ENCODE peak calls at places on chromosomes 1 and 21, in four cellular contexts. D is HepG2, U is GM12878, B is K562. W is an unnamed sample.

GRCh38 chr1:106568161-106568560 is 488.3 kb upstream of the PRMT6 start:
- DNase-seq in D (no peak), U (no peak), B (no peak), W (no peak)

GRCh38 chr1:15722836-15723542 is 13.1 kb upstream of the SLC25A34 start:
- DNase-seq in D (no peak), U (no peak), B (no peak), W (no peak)

GRCh38 chr1:9292361-9293240 is at the start of gene SPSB1:
- DNase-seq in D (peak), U (no peak), B (peak), W (peak)

GRCh38 chr1:39525366-39526165 is 34.1 kb downstream of the BMP8A start:
- DNase-seq in D (no peak), U (peak), B (peak), W (no peak)

GRCh38 chr21:44972301-44972814 is 32.5 kb downstream of the SLX9 start:
- DNase-seq in D (no peak), U (no peak), B (no peak), W (no peak)

GRCh38 chr1:10585242-10585641 is 110.5 kb downstream of the PEX14 start:
- DNase-seq in D (no peak), U (no peak), B (no peak), W (no peak)

GRCh38 chr1:4305526-4306301 is 348.7 kb upstream of the AJAP1 start:
- DNase-seq in D (no peak), U (no peak), B (no peak), W (no peak)

GRCh38 chr1:76659171-76659940 is 207.9 kb upstream of the ST6GALNAC5 start:
- DNase-seq in D (no peak), U (no peak), B (no peak), W (no peak)

GRCh38 chr21:45026066-45026745 is 48.2 kb upstream of the ADARB1 start:
- DNase-seq in D (no peak), U (no peak), B (no peak), W (no peak)

GRCh38 chr21:23021481-23021880 is 2023.3 kb downstream of the NCAM2 start:
- DNase-seq in D (no peak), U (no peak), B (no peak), W (no peak)

GRCh38 chr21:35324372-35325220 is 275.5 kb upstream of the RUNX1 start:
- DNase-seq in D (no peak), U (no peak), B (no peak), W (no peak)

GRCh38 chr1:22139817-22140216 is 3.1 kb downstream of the WNT4 start:
- DNase-seq in D (no peak), U (no peak), B (no peak), W (no peak)

GRCh38 chr1:229593800-229594199 is 32.1 kb downstream of the TAF5L start:
- DNase-seq in D (no peak), U (no peak), B (no peak), W (no peak)

GRCh38 chr1:159949123-159949522 is 3.7 kb upstream of the IGSF9 start:
- DNase-seq in D (no peak), U (no peak), B (no peak), W (no peak)

GRCh38 chr1:3473381-3473844 is 18.9 kb downstream of the ARHGEF16 start:
- DNase-seq in D (no peak), U (no peak), B (no peak), W (no peak)

GRCh38 chr1:9167638-9168037 is 38.7 kb upstream of the GPR157 start:
- DNase-seq in D (no peak), U (no peak), B (no peak), W (no peak)

GRCh38 chr1:245154429-245155185 is at the start of gene KIF26B:
- DNase-seq in D (peak), U (no peak), B (peak), W (peak)

GRCh38 chr1:39406533-39407478 is 84.6 kb upstream of the BMP8A start:
- DNase-seq in D (peak), U (no peak), B (no peak), W (no peak)

GRCh38 chr1:235708390-235708962 is 58.9 kb upstream of the GNG4 start:
- DNase-seq in D (peak), U (no peak), B (no peak), W (no peak)

GRCh38 chr1:152003846-152004442 is 10.3 kb upstream of the S100A10 start:
- DNase-seq in D (no peak), U (no peak), B (no peak), W (no peak)

GRCh38 chr1:29245876-29246275 is 9.6 kb downstream of the PTPRU start:
- DNase-seq in D (peak), U (no peak), B (no peak), W (no peak)

GRCh38 chr1:226633541-226634155 is 85.1 kb downstream of the STUM start:
- DNase-seq in D (no peak), U (no peak), B (no peak), W (no peak)

GRCh38 chr1:15757575-15758401 is 807 bp upstream of the FBLIM1 start:
- DNase-seq in D (no peak), U (no peak), B (no peak), W (no peak)

GRCh38 chr21:39804264-39804663 is 59.3 kb downstream of the IGSF5 start:
- DNase-seq in D (no peak), U (no peak), B (no peak), W (no peak)
- TF ChIP-seq TARDBP in D (no peak), U (no peak), B (no peak), W (no peak)

GRCh38 chr1:54479251-54479650 is 68.8 kb upstream of the ACOT11 start:
- DNase-seq in D (peak), U (no peak), B (no peak), W (no peak)

GRCh38 chr1:54481201-54481884 is 66.7 kb upstream of the ACOT11 start:
- DNase-seq in D (no peak), U (no peak), B (no peak), W (no peak)

GRCh38 chr1:54477153-54477561 is 70.9 kb upstream of the ACOT11 start:
- DNase-seq in D (no peak), U (no peak), B (no peak), W (no peak)

GRCh38 chr1:54483875-54484437 is 64.1 kb upstream of the ACOT11 start:
- DNase-seq in D (no peak), U (no peak), B (no peak), W (no peak)

DNA sequence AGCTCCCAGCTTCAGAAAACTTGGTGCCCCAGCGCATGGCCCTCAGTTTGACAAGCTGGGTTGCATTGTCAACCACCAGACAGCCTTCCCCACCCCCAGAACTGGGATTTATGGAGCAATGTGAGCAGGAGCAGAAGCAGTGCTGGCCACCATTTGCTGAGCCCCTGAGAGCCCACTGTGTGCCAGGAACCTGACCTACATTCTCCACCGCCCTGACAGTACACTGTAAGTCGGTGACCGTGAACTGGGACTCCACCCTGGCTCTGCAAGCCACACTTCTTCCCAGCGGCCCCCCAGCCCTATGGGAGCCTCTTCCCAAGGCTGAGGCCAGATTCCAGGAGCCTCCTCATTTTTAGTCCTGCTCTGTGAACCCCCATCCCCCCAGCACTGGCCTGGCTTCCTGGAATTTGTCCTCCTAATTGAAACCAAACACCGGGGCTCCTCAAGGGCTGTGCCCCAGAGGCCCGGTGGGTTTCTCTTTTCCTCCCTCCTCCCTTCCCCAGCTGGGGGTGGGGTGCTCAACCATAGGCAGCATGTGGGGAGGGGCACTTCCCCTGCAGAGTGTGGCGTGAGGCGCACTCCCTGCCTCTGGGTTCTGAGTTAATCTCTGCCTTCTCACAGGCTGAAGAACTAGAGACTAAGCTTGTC is 67.7 kb upstream of the ACOT11 start:
- DNase-seq in D (no peak), U (no peak), B (peak), W (no peak)
- TF ChIP-seq BHLHE40 in D (no peak), U (no peak), B (no peak), W (no peak)

GRCh38 chr1:82503805-82504204 is 703.1 kb downstream of the ADGRL2 start:
- DNase-seq in D (no peak), U (no peak), B (no peak), W (no peak)
- TF ChIP-seq TARDBP in D (no peak), U (no peak), B (no peak), W (no peak)

DNA sequence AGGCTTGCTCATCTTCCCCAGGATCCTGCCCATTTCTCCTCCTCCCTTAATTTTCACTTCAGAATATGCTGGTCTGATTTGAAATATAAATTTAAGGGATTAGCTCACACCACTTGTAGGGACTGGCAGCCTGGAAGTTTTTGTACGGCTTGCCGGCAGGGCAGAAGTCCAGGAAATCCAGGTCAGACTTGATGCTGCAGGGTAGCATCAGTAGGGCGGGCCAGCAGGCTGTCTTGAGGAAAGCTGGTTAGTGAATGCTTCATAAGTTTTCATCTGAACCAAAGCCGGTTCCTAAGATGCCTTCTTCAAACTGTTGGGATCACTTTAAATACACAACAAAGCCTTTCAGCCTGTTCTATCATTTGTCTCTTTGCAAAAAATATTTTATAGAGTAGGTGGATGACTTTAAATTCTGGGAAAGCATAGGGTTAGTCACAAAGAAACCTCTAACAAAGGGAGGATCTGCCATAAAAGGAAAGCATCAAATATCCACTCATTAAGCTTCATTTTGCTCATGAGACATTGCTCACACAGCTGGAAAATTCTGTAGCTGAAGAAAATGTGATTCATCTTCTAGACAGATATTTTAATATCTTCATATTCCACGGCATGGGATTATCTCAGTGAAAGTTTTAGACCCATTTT is 90.6 kb upstream of the GFI1 start:
- DNase-seq in D (no peak), U (no peak), B (no peak), W (no peak)
- TF ChIP-seq BHLHE40 in D (no peak), U (no peak), B (no peak), W (no peak)

GRCh38 chr1:23947366-23947765 is 12.3 kb upstream of the PNRC2 start:
- DNase-seq in D (no peak), U (no peak), B (no peak), W (no peak)

GRCh38 chr1:23957096-23957495 is 2.5 kb upstream of the PNRC2 start:
- DNase-seq in D (no peak), U (no peak), B (no peak), W (no peak)

GRCh38 chr1:23953020-23953419 is 6.6 kb upstream of the PNRC2 start:
- DNase-seq in D (peak), U (no peak), B (no peak), W (no peak)

DNA sequence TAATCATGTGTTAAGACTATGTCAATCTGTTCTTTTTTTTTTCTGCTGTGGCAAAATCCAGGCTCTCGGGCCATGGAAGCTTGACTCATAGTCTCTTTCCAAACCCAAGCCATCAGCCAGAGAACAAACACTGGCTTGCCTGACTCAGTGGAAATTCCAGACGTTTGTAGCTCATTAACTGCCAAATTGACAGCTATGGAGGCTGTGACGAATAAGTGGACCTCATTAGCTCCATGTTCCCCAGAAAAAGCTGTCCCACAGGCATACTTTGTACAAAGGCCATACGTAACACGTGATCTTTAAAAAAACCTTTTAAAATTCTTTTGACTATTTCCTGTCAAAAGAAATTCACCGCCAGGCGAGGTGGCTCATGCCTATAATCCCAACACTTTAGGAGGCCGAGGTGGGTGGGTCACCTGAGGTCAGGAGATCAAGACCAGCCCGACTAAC is 8.0 kb upstream of the PNRC2 start:
- DNase-seq in D (peak), U (no peak), B (no peak), W (no peak)
- TF ChIP-seq TARDBP in D (no peak), U (no peak), B (no peak), W (no peak)

GRCh38 chr1:115423776-115424175 is 85.7 kb upstream of the NGF start:
- DNase-seq in D (no peak), U (no peak), B (no peak), W (no peak)
- TF ChIP-seq BHLHE40 in D (no peak), U (no peak), B (no peak), W (no peak)

W was measured in HEK293T.